ENCODE peak calls at places on chromosomes 1 and 21, in eight cellular contexts. F, L, I, M, X, P, T and A are unnamed samples.
A peak's percentile ranks its signal among the peaks of the same experiment; 100 is the strongest.

GRCh38 chr21:45156459-45156858 is 82.1 kb downstream of the ADARB1 start:
- DNase-seq in F (no peak), L (no peak), I (no peak), M (no peak), X (no peak), P (no peak), T (peak; percentile 53), A (no peak)

GRCh38 chr1:100080331-100080730 is 52.4 kb downstream of the SASS6 start:
- DNase-seq in F (no peak), L (no peak), I (no peak), M (no peak), X (no peak), P (no peak), T (no peak), A (no peak)

GRCh38 chr1:26759531-26759930 is 28.2 kb upstream of the PIGV start:
- DNase-seq in F (no peak), L (no peak), I (no peak), M (no peak), X (no peak), P (no peak), T (no peak), A (no peak)

GRCh38 chr21:42117229-42118048 is 46.3 kb downstream of the UMODL1 start:
- DNase-seq in F (no peak), L (peak; percentile 68), I (peak; percentile 86), M (peak; percentile 78), X (peak; percentile 30), P (peak; percentile 76), T (peak; percentile 85), A (peak; percentile 61)

GRCh38 chr1:30657131-30658013 is 66.0 kb downstream of the MATN1 start:
- DNase-seq in F (no peak), L (no peak), I (no peak), M (no peak), X (no peak), P (no peak), T (peak; percentile 40), A (no peak)

GRCh38 chr1:18932387-18932786 is 24.1 kb downstream of the IFFO2 start:
- DNase-seq in F (no peak), L (no peak), I (no peak), M (no peak), X (no peak), P (peak; percentile 64), T (no peak), A (no peak)

GRCh38 chr21:34365794-34366193 is 2.0 kb downstream of the KCNE2 start:
- DNase-seq in F (no peak), L (no peak), I (no peak), M (no peak), X (no peak), P (no peak), T (peak; percentile 19), A (no peak)

GRCh38 chr1:41322101-41322661 is 39.1 kb upstream of the FOXO6 start:
- DNase-seq in F (no peak), L (no peak), I (no peak), M (no peak), X (no peak), P (peak; percentile 25), T (no peak), A (no peak)

GRCh38 chr1:54080598-54081049 is 27.2 kb downstream of the TCEANC2 start:
- DNase-seq in F (peak; percentile 18), L (no peak), I (no peak), M (no peak), X (no peak), P (no peak), T (no peak), A (no peak)

GRCh38 chr1:68116643-68117235 is 66.3 kb upstream of the DIRAS3 start:
- DNase-seq in F (no peak), L (peak; percentile 43), I (no peak), M (peak; percentile 73), X (no peak), P (peak; percentile 45), T (no peak), A (no peak)

DNA sequence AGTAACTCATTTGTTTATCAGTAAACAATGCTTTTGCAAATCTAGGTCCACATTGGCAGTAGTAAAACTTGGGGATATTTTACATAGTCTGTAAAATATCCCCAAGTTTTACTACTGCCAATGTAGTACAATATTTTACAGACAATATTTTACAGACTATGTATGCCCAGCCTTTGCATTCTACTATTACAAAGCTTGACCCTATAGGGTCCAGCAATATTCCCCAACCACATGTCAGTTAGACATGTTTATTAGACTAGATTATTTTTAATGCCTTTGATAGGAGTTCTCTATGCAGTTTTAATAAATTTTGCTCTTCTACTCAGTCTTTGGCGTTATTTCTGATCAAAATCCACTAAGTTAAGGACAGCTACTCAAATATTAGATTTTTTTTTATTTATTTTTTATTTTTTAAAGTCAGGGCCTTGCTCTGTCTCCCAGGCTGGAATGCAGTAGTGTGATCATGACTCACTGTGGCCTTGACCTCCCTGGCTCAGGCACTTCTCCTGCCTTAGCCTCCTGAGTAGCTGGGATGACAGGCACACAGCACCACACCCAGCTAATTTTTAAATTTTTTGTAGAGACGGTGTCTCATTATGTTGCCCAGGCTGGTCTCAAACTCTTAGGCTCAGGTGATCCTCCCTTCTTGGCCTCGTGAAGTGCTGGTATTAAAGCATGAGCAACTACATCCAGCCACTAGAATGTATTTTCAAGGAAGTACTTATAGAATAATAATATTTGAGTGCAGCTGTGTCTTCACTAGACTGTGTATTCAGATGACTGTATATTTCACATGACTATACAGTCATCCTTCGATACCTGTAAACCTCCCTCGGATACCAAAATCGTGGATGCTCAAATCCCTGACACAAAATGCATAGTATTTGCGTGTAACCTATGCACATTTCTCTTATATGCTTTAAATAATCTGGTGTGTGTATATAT is 19.8 kb downstream of the MIER1 start:
- DNase-seq in F (peak; percentile 72), L (no peak), I (peak; percentile 87), M (peak; percentile 79), X (no peak), P (no peak), T (peak; percentile 84), A (no peak)
- TF ChIP-seq CTCF in F (no peak), L (no peak), I (no peak), M (no peak), X (no peak), P (no peak), T (no peak), A (no peak)

DNA sequence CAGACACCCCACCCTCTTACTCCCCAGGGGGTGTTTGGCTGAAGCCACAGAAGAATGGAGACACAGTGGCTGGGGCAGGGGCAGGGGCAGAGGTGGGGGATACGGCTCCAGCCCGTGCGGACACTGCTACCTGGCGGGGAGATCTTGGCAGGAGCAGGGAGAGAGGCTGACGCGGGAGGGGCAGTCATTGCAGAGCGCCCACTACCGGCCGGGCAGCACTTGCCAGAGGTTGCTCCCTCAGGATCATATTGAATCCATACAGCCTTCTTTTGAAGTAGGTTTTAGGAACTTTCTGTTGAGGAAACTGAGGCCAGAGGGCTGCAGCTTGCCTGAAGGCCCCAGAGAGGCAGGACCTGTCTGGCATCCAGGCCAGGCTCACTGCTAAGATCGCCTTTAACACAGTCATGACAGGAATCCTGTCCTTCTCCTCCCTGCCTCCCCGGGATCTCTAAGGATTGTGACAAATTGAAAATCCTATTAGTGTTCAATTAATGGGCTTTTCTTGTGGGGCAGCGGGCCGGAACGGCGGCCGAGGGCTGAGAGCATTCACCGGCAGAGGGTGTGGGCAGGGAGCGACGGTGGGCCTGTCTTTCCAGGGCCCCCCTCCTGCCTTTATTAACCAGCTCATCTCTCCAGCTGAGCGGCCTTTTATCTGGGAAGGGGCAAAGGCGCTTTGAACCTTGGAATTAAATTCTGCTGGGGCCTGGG is 65.5 kb upstream of the WNT4 start:
- DNase-seq in F (no peak), L (no peak), I (no peak), M (no peak), X (no peak), P (no peak), T (peak; percentile 40), A (no peak)
- TF ChIP-seq CTCF in F (peak; percentile 22), L (no peak), I (no peak), M (no peak), X (no peak), P (no peak), T (no peak), A (no peak)

GRCh38 chr1:228264100-228264816 is 56.4 kb downstream of the OBSCN start:
- DNase-seq in F (no peak), L (no peak), I (no peak), M (no peak), X (no peak), P (peak; percentile 25), T (peak; percentile 42), A (no peak)

GRCh38 chr1:228262475-228262874 is 54.6 kb downstream of the OBSCN start:
- DNase-seq in F (no peak), L (no peak), I (no peak), M (no peak), X (no peak), P (no peak), T (no peak), A (no peak)

GRCh38 chr1:228267962-228268890 is 60.4 kb downstream of the OBSCN start:
- DNase-seq in F (no peak), L (no peak), I (no peak), M (no peak), X (no peak), P (peak; percentile 25), T (no peak), A (no peak)

GRCh38 chr1:228263636-228264035 is 55.8 kb downstream of the OBSCN start:
- DNase-seq in F (no peak), L (no peak), I (no peak), M (no peak), X (no peak), P (no peak), T (no peak), A (no peak)

GRCh38 chr1:228265167-228265566 is 57.3 kb downstream of the OBSCN start:
- DNase-seq in F (no peak), L (no peak), I (no peak), M (peak; percentile 48), X (no peak), P (no peak), T (no peak), A (no peak)
- TF ChIP-seq CTCF in F (peak; percentile 26), L (no peak), I (no peak), M (peak; percentile 44), X (no peak), P (no peak), T (no peak), A (no peak)

GRCh38 chr1:223231011-223231572 is 88.0 kb upstream of the TLR5 start:
- DNase-seq in F (no peak), L (no peak), I (no peak), M (no peak), X (no peak), P (no peak), T (no peak), A (no peak)
- TF ChIP-seq CTCF in F (no peak), L (no peak), I (no peak), M (no peak), X (no peak), P (no peak), T (no peak), A (no peak)

GRCh38 chr21:28521932-28522826 is 470.5 kb downstream of the LTN1 start:
- DNase-seq in F (no peak), L (no peak), I (no peak), M (peak; percentile 60), X (no peak), P (no peak), T (no peak), A (no peak)
- TF ChIP-seq CTCF in F (peak; percentile 44), L (no peak), I (peak; percentile 12), M (peak; percentile 43), X (no peak), P (no peak), T (no peak), A (no peak)